ENCODE peak calls at places on chromosomes 12 and 14, in nine cellular contexts. One of them, this sample, is unnamed. For H3K36me3, the result is how much of the 10 kb centered on the place peaks cover.

GRCh38 chr14:23376477-23377200 is at the start of gene CMTM5:
- DNase-seq in endothelial cell of umbilical vein: no peak
- DNase-seq in uterus: no peak
- DNase-seq in WERI-Rb-1: no peak
- DNase-seq in transverse colon: no peak
- DNase-seq in BE2C: no peak
- DNase-seq in CD4-positive, alpha-beta memory T cell: no peak
- DNase-seq in adipocyte: no peak
- DNase-seq in lower lobe of right lung: no peak
- DNase-seq in this sample: no peak

GRCh38 chr12:7042847-7043246 is 17.7 kb upstream of the C1S start:
- DNase-seq in endothelial cell of umbilical vein: peak
- DNase-seq in uterus: no peak
- DNase-seq in WERI-Rb-1: no peak
- DNase-seq in transverse colon: no peak
- DNase-seq in BE2C: no peak
- DNase-seq in CD4-positive, alpha-beta memory T cell: peak
- DNase-seq in adipocyte: peak
- DNase-seq in lower lobe of right lung: no peak
- DNase-seq in this sample: peak

GRCh38 chr12:89836026-89836425 is 127.4 kb upstream of the ATP2B1 start:
- DNase-seq in endothelial cell of umbilical vein: no peak
- DNase-seq in uterus: no peak
- DNase-seq in WERI-Rb-1: no peak
- DNase-seq in transverse colon: no peak
- DNase-seq in BE2C: no peak
- DNase-seq in CD4-positive, alpha-beta memory T cell: no peak
- DNase-seq in adipocyte: no peak
- DNase-seq in lower lobe of right lung: no peak
- DNase-seq in this sample: no peak

GRCh38 chr12:95674631-95675030 is 115.9 kb downstream of the NTN4 start:
- DNase-seq in endothelial cell of umbilical vein: peak
- DNase-seq in uterus: no peak
- DNase-seq in WERI-Rb-1: peak
- DNase-seq in transverse colon: no peak
- DNase-seq in BE2C: peak
- DNase-seq in CD4-positive, alpha-beta memory T cell: no peak
- DNase-seq in adipocyte: peak
- DNase-seq in lower lobe of right lung: no peak
- DNase-seq in this sample: peak

GRCh38 chr14:70585221-70585620 is 15.2 kb downstream of the MED6 start:
- DNase-seq in endothelial cell of umbilical vein: no peak
- DNase-seq in uterus: no peak
- DNase-seq in WERI-Rb-1: no peak
- DNase-seq in transverse colon: no peak
- DNase-seq in BE2C: no peak
- DNase-seq in CD4-positive, alpha-beta memory T cell: no peak
- DNase-seq in adipocyte: no peak
- DNase-seq in lower lobe of right lung: no peak
- DNase-seq in this sample: no peak

GRCh38 chr12:118102609-118103008 is 1.2 kb downstream of the VSIG10 start:
- DNase-seq in endothelial cell of umbilical vein: no peak
- DNase-seq in uterus: no peak
- DNase-seq in WERI-Rb-1: no peak
- DNase-seq in transverse colon: no peak
- DNase-seq in BE2C: no peak
- DNase-seq in CD4-positive, alpha-beta memory T cell: no peak
- DNase-seq in adipocyte: no peak
- DNase-seq in lower lobe of right lung: no peak
- DNase-seq in this sample: no peak

GRCh38 chr14:93975791-93976476 is 436 bp downstream of the ASB2 start:
- DNase-seq in endothelial cell of umbilical vein: no peak
- DNase-seq in uterus: no peak
- DNase-seq in WERI-Rb-1: no peak
- DNase-seq in transverse colon: no peak
- DNase-seq in BE2C: no peak
- DNase-seq in CD4-positive, alpha-beta memory T cell: no peak
- DNase-seq in adipocyte: no peak
- DNase-seq in lower lobe of right lung: no peak
- DNase-seq in this sample: no peak

GRCh38 chr12:52713960-52714886 is 10.9 kb upstream of the KRT77 start:
- DNase-seq in endothelial cell of umbilical vein: no peak
- DNase-seq in uterus: no peak
- DNase-seq in WERI-Rb-1: no peak
- DNase-seq in transverse colon: no peak
- DNase-seq in BE2C: no peak
- DNase-seq in CD4-positive, alpha-beta memory T cell: no peak
- DNase-seq in adipocyte: no peak
- DNase-seq in lower lobe of right lung: no peak
- DNase-seq in this sample: no peak

GRCh38 chr12:15701212-15701611 is 88.0 kb downstream of the EPS8 start:
- DNase-seq in endothelial cell of umbilical vein: peak
- DNase-seq in uterus: no peak
- DNase-seq in WERI-Rb-1: no peak
- DNase-seq in transverse colon: no peak
- DNase-seq in BE2C: no peak
- DNase-seq in CD4-positive, alpha-beta memory T cell: no peak
- DNase-seq in adipocyte: peak
- DNase-seq in lower lobe of right lung: no peak
- DNase-seq in this sample: peak

GRCh38 chr12:70332236-70332635 is 33.9 kb upstream of the KCNMB4 start:
- DNase-seq in endothelial cell of umbilical vein: no peak
- DNase-seq in uterus: no peak
- DNase-seq in WERI-Rb-1: no peak
- DNase-seq in transverse colon: no peak
- DNase-seq in BE2C: no peak
- DNase-seq in CD4-positive, alpha-beta memory T cell: no peak
- DNase-seq in adipocyte: no peak
- DNase-seq in lower lobe of right lung: no peak
- DNase-seq in this sample: no peak

GRCh38 chr14:23185046-23185445 is 1.6 kb upstream of the SLC7A8 start:
- DNase-seq in endothelial cell of umbilical vein: peak
- DNase-seq in uterus: no peak
- DNase-seq in WERI-Rb-1: no peak
- DNase-seq in transverse colon: no peak
- DNase-seq in BE2C: no peak
- DNase-seq in CD4-positive, alpha-beta memory T cell: no peak
- DNase-seq in adipocyte: peak
- DNase-seq in lower lobe of right lung: no peak
- DNase-seq in this sample: peak

GRCh38 chr12:15164997-15165659 is 56.1 kb downstream of the RERG start:
- DNase-seq in endothelial cell of umbilical vein: no peak
- DNase-seq in uterus: peak
- DNase-seq in WERI-Rb-1: no peak
- DNase-seq in transverse colon: no peak
- DNase-seq in BE2C: no peak
- DNase-seq in CD4-positive, alpha-beta memory T cell: no peak
- DNase-seq in adipocyte: no peak
- DNase-seq in lower lobe of right lung: no peak
- DNase-seq in this sample: peak

GRCh38 chr14:21711360-21711961 is 37.8 kb upstream of the OR4E1 start:
- DNase-seq in endothelial cell of umbilical vein: peak
- DNase-seq in uterus: no peak
- DNase-seq in WERI-Rb-1: no peak
- DNase-seq in transverse colon: peak
- DNase-seq in BE2C: peak
- DNase-seq in CD4-positive, alpha-beta memory T cell: no peak
- DNase-seq in adipocyte: peak
- DNase-seq in lower lobe of right lung: no peak
- DNase-seq in this sample: peak

GRCh38 chr14:85528080-85528881 is 1.7 kb upstream of the FLRT2 start:
- DNase-seq in endothelial cell of umbilical vein: peak
- DNase-seq in uterus: no peak
- DNase-seq in WERI-Rb-1: peak
- DNase-seq in transverse colon: no peak
- DNase-seq in BE2C: no peak
- DNase-seq in CD4-positive, alpha-beta memory T cell: no peak
- DNase-seq in adipocyte: peak
- DNase-seq in lower lobe of right lung: no peak
- DNase-seq in this sample: peak

GRCh38 chr14:63770187-63770807 is 42.4 kb upstream of the SGPP1 start:
- DNase-seq in endothelial cell of umbilical vein: peak
- DNase-seq in uterus: peak
- DNase-seq in WERI-Rb-1: peak
- DNase-seq in transverse colon: peak
- DNase-seq in BE2C: peak
- DNase-seq in CD4-positive, alpha-beta memory T cell: peak
- DNase-seq in adipocyte: peak
- DNase-seq in lower lobe of right lung: no peak
- DNase-seq in this sample: peak

GRCh38 chr12:19220205-19220604 is 90.7 kb downstream of the PLEKHA5 start:
- DNase-seq in endothelial cell of umbilical vein: no peak
- DNase-seq in uterus: no peak
- DNase-seq in WERI-Rb-1: no peak
- DNase-seq in transverse colon: no peak
- DNase-seq in BE2C: no peak
- DNase-seq in CD4-positive, alpha-beta memory T cell: no peak
- DNase-seq in adipocyte: no peak
- DNase-seq in lower lobe of right lung: no peak
- DNase-seq in this sample: peak

GRCh38 chr12:61546296-61546695 is 713.9 kb upstream of the USP15 start:
- DNase-seq in endothelial cell of umbilical vein: no peak
- DNase-seq in uterus: no peak
- DNase-seq in WERI-Rb-1: peak
- DNase-seq in transverse colon: no peak
- DNase-seq in BE2C: no peak
- DNase-seq in CD4-positive, alpha-beta memory T cell: no peak
- DNase-seq in adipocyte: no peak
- DNase-seq in lower lobe of right lung: no peak
- DNase-seq in this sample: peak

GRCh38 chr12:238736-239398 is 23.8 kb downstream of the SLC6A13 start:
- DNase-seq in endothelial cell of umbilical vein: no peak
- DNase-seq in uterus: no peak
- DNase-seq in WERI-Rb-1: no peak
- DNase-seq in transverse colon: no peak
- DNase-seq in BE2C: no peak
- DNase-seq in CD4-positive, alpha-beta memory T cell: no peak
- DNase-seq in adipocyte: no peak
- DNase-seq in lower lobe of right lung: no peak
- DNase-seq in this sample: no peak

GRCh38 chr14:39218171-39218769 is 15.4 kb upstream of the MIA2 start:
- DNase-seq in endothelial cell of umbilical vein: peak
- DNase-seq in uterus: no peak
- DNase-seq in WERI-Rb-1: no peak
- DNase-seq in transverse colon: no peak
- DNase-seq in BE2C: no peak
- DNase-seq in CD4-positive, alpha-beta memory T cell: no peak
- DNase-seq in adipocyte: peak
- DNase-seq in lower lobe of right lung: no peak
- DNase-seq in this sample: no peak

GRCh38 chr12:123180171-123180570 is 29.3 kb upstream of the PITPNM2 start:
- DNase-seq in endothelial cell of umbilical vein: no peak
- DNase-seq in uterus: no peak
- DNase-seq in WERI-Rb-1: no peak
- DNase-seq in transverse colon: no peak
- DNase-seq in BE2C: no peak
- DNase-seq in CD4-positive, alpha-beta memory T cell: no peak
- DNase-seq in adipocyte: no peak
- DNase-seq in lower lobe of right lung: no peak
- DNase-seq in this sample: no peak
- H3K36me3 ChIP-seq in endothelial cell of umbilical vein: under half
- H3K36me3 ChIP-seq in uterus: under half
- H3K36me3 ChIP-seq in WERI-Rb-1: half or more
- H3K36me3 ChIP-seq in transverse colon: under half
- H3K36me3 ChIP-seq in BE2C: half or more
- H3K36me3 ChIP-seq in CD4-positive, alpha-beta memory T cell: under half
- H3K36me3 ChIP-seq in adipocyte: under half
- H3K36me3 ChIP-seq in lower lobe of right lung: under half
- H3K36me3 ChIP-seq in this sample: under half

GRCh38 chr14:103685276-103686211 is 29.7 kb downstream of the XRCC3 start:
- DNase-seq in endothelial cell of umbilical vein: no peak
- DNase-seq in uterus: no peak
- DNase-seq in WERI-Rb-1: no peak
- DNase-seq in transverse colon: no peak
- DNase-seq in BE2C: no peak
- DNase-seq in CD4-positive, alpha-beta memory T cell: no peak
- DNase-seq in adipocyte: no peak
- DNase-seq in lower lobe of right lung: no peak
- DNase-seq in this sample: no peak
- H3K36me3 ChIP-seq in endothelial cell of umbilical vein: under half
- H3K36me3 ChIP-seq in uterus: under half
- H3K36me3 ChIP-seq in WERI-Rb-1: half or more
- H3K36me3 ChIP-seq in transverse colon: under half
- H3K36me3 ChIP-seq in BE2C: half or more
- H3K36me3 ChIP-seq in CD4-positive, alpha-beta memory T cell: under half
- H3K36me3 ChIP-seq in adipocyte: half or more
- H3K36me3 ChIP-seq in lower lobe of right lung: half or more
- H3K36me3 ChIP-seq in this sample: half or more

GRCh38 chr14:99206053-99206452 is 65.9 kb downstream of the BCL11B start:
- DNase-seq in endothelial cell of umbilical vein: no peak
- DNase-seq in uterus: no peak
- DNase-seq in WERI-Rb-1: no peak
- DNase-seq in transverse colon: no peak
- DNase-seq in BE2C: no peak
- DNase-seq in CD4-positive, alpha-beta memory T cell: no peak
- DNase-seq in adipocyte: no peak
- DNase-seq in lower lobe of right lung: no peak
- DNase-seq in this sample: no peak

GRCh38 chr14:99203080-99203479 is 68.9 kb downstream of the BCL11B start:
- DNase-seq in endothelial cell of umbilical vein: no peak
- DNase-seq in uterus: no peak
- DNase-seq in WERI-Rb-1: no peak
- DNase-seq in transverse colon: no peak
- DNase-seq in BE2C: no peak
- DNase-seq in CD4-positive, alpha-beta memory T cell: no peak
- DNase-seq in adipocyte: no peak
- DNase-seq in lower lobe of right lung: no peak
- DNase-seq in this sample: no peak

GRCh38 chr14:99203801-99204200 is 68.2 kb downstream of the BCL11B start:
- DNase-seq in endothelial cell of umbilical vein: no peak
- DNase-seq in uterus: no peak
- DNase-seq in WERI-Rb-1: no peak
- DNase-seq in transverse colon: no peak
- DNase-seq in BE2C: no peak
- DNase-seq in CD4-positive, alpha-beta memory T cell: no peak
- DNase-seq in adipocyte: no peak
- DNase-seq in lower lobe of right lung: no peak
- DNase-seq in this sample: no peak

GRCh38 chr14:99207456-99207855 is 64.5 kb downstream of the BCL11B start:
- DNase-seq in endothelial cell of umbilical vein: no peak
- DNase-seq in uterus: no peak
- DNase-seq in WERI-Rb-1: no peak
- DNase-seq in transverse colon: no peak
- DNase-seq in BE2C: no peak
- DNase-seq in CD4-positive, alpha-beta memory T cell: no peak
- DNase-seq in adipocyte: no peak
- DNase-seq in lower lobe of right lung: no peak
- DNase-seq in this sample: no peak

GRCh38 chr14:99205086-99205688 is 66.8 kb downstream of the BCL11B start:
- DNase-seq in endothelial cell of umbilical vein: no peak
- DNase-seq in uterus: no peak
- DNase-seq in WERI-Rb-1: no peak
- DNase-seq in transverse colon: no peak
- DNase-seq in BE2C: no peak
- DNase-seq in CD4-positive, alpha-beta memory T cell: no peak
- DNase-seq in adipocyte: no peak
- DNase-seq in lower lobe of right lung: no peak
- DNase-seq in this sample: no peak
- H3K36me3 ChIP-seq in endothelial cell of umbilical vein: under half
- H3K36me3 ChIP-seq in uterus: under half
- H3K36me3 ChIP-seq in WERI-Rb-1: under half
- H3K36me3 ChIP-seq in transverse colon: under half
- H3K36me3 ChIP-seq in BE2C: under half
- H3K36me3 ChIP-seq in CD4-positive, alpha-beta memory T cell: under half
- H3K36me3 ChIP-seq in adipocyte: under half
- H3K36me3 ChIP-seq in lower lobe of right lung: under half
- H3K36me3 ChIP-seq in this sample: under half

GRCh38 chr12:122853582-122854245 is 18.5 kb downstream of the HIP1R start:
- DNase-seq in endothelial cell of umbilical vein: no peak
- DNase-seq in uterus: no peak
- DNase-seq in WERI-Rb-1: no peak
- DNase-seq in transverse colon: no peak
- DNase-seq in BE2C: no peak
- DNase-seq in CD4-positive, alpha-beta memory T cell: no peak
- DNase-seq in adipocyte: no peak
- DNase-seq in lower lobe of right lung: no peak
- DNase-seq in this sample: no peak
- H3K36me3 ChIP-seq in endothelial cell of umbilical vein: under half
- H3K36me3 ChIP-seq in uterus: under half
- H3K36me3 ChIP-seq in WERI-Rb-1: under half
- H3K36me3 ChIP-seq in transverse colon: under half
- H3K36me3 ChIP-seq in BE2C: under half
- H3K36me3 ChIP-seq in CD4-positive, alpha-beta memory T cell: under half
- H3K36me3 ChIP-seq in adipocyte: under half
- H3K36me3 ChIP-seq in lower lobe of right lung: under half
- H3K36me3 ChIP-seq in this sample: under half

This sample was measured in brain microvascular endothelial cell.